ENCODE peak calls at places on chromosomes 11 and 22, in four cellular contexts. M is K562, X is GM12878, U is HepG2. R is an unnamed sample.

GRCh38 chr11:2482199-2482598 is 37.4 kb downstream of the KCNQ1 start:
- DNase-seq in M (no peak), X (no peak), U (no peak), R (no peak)

GRCh38 chr11:73401217-73401923 is 25.2 kb downstream of the RELT start:
- DNase-seq in M (no peak), X (no peak), U (no peak), R (no peak)

GRCh38 chr11:38990841-38991240 is 2392.8 kb upstream of the RAG2 start:
- DNase-seq in M (no peak), X (no peak), U (no peak), R (no peak)

GRCh38 chr11:6568191-6568918 is 35.1 kb downstream of the RRP8 start:
- DNase-seq in M (peak), X (no peak), U (no peak), R (peak)

GRCh38 chr11:130638624-130639023 is 190.2 kb downstream of the ADAMTS15 start:
- DNase-seq in M (no peak), X (no peak), U (no peak), R (no peak)

GRCh38 chr11:126544311-126545056 is 189.0 kb downstream of the ST3GAL4 start:
- DNase-seq in M (no peak), X (no peak), U (no peak), R (peak)

GRCh38 chr11:28461846-28462245 is 353.7 kb downstream of the METTL15 start:
- DNase-seq in M (no peak), X (no peak), U (peak), R (no peak)

GRCh38 chr11:42827845-42828244 is 484.0 kb upstream of the API5 start:
- DNase-seq in M (no peak), X (no peak), U (no peak), R (no peak)

GRCh38 chr11:11463397-11463796 is 110.3 kb upstream of the CSNK2A3 start:
- DNase-seq in M (no peak), X (no peak), U (no peak), R (no peak)

GRCh38 chr11:46357483-46357936 is 10.2 kb downstream of the DGKZ start:
- DNase-seq in M (no peak), X (no peak), U (no peak), R (no peak)

GRCh38 chr11:92948116-92948515 is 21.3 kb upstream of the MTNR1B start:
- DNase-seq in M (no peak), X (no peak), U (peak), R (no peak)

GRCh38 chr11:10303558-10304363 is 1.1 kb upstream of the ADM start:
- DNase-seq in M (peak), X (no peak), U (peak), R (peak)

GRCh38 chr11:74442601-74443000 is 24.7 kb downstream of the KCNE3 start:
- DNase-seq in M (no peak), X (no peak), U (no peak), R (no peak)

GRCh38 chr11:15195454-15196200 is 80.9 kb downstream of the INSC start:
- DNase-seq in M (no peak), X (no peak), U (peak), R (no peak)

GRCh38 chr22:40450651-40451050 is 80.3 kb downstream of the SGSM3 start:
- DNase-seq in M (no peak), X (no peak), U (no peak), R (no peak)

GRCh38 chr11:128146926-128147605 is 440.3 kb downstream of the ETS1 start:
- DNase-seq in M (no peak), X (no peak), U (no peak), R (no peak)

GRCh38 chr11:125621995-125622394 is 3.0 kb upstream of the CHEK1 start:
- DNase-seq in M (no peak), X (no peak), U (no peak), R (no peak)

GRCh38 chr22:19808873-19809478 is 45.7 kb downstream of the GNB1L start:
- DNase-seq in M (no peak), X (no peak), U (no peak), R (peak)

GRCh38 chr11:8202428-8203160 is 33.8 kb upstream of the RIC3 start:
- DNase-seq in M (no peak), X (no peak), U (no peak), R (no peak)

GRCh38 chr22:37559521-37559900 is 769 bp upstream of the CDC42EP1 start:
- DNase-seq in M (no peak), X (no peak), U (no peak), R (no peak)

GRCh38 chr22:31917227-31917921 is 27.0 kb upstream of the YWHAH start:
- DNase-seq in M (no peak), X (peak), U (no peak), R (no peak)

GRCh38 chr11:26820739-26821138 is 98.9 kb upstream of the SLC5A12 start:
- DNase-seq in M (no peak), X (no peak), U (no peak), R (no peak)

GRCh38 chr22:32920032-32920628 is 118.6 kb downstream of the TIMP3 start:
- DNase-seq in M (no peak), X (no peak), U (no peak), R (no peak)

GRCh38 chr11:130915556-130916237 is 582 bp downstream of the SNX19 start:
- DNase-seq in M (no peak), X (no peak), U (no peak), R (no peak)

GRCh38 chr22:39241632-39242388 is 3.0 kb downstream of the PDGFB start:
- DNase-seq in M (no peak), X (no peak), U (no peak), R (no peak)

GRCh38 chr22:47551438-47551788 is 789.0 kb downstream of the TBC1D22A start:
- DNase-seq in M (no peak), X (no peak), U (no peak), R (no peak)
- TF ChIP-seq NR2C2 in M (no peak), X (no peak), U (no peak), R (no peak)

GRCh38 chr11:20618083-20618482 is 18.7 kb downstream of the SLC6A5 start:
- DNase-seq in M (no peak), X (no peak), U (no peak), R (no peak)
- TF ChIP-seq ATF3 in M (no peak), X (no peak), U (no peak), R (no peak)

GRCh38 chr11:1217151-1217550 is 5.7 kb upstream of the MUC5B start:
- DNase-seq in M (no peak), X (no peak), U (no peak), R (no peak)
- TF ChIP-seq NR2C2 in M (no peak), X (no peak), U (no peak), R (no peak)

GRCh38 chr11:84212467-84213390 is 926.6 kb upstream of the CCDC90B start:
- DNase-seq in M (no peak), X (no peak), U (peak), R (no peak)

GRCh38 chr11:84218318-84218717 is 932.2 kb upstream of the CCDC90B start:
- DNase-seq in M (no peak), X (no peak), U (no peak), R (no peak)

GRCh38 chr11:84214557-84214956 is 928.4 kb upstream of the CCDC90B start:
- DNase-seq in M (no peak), X (no peak), U (no peak), R (no peak)

DNA sequence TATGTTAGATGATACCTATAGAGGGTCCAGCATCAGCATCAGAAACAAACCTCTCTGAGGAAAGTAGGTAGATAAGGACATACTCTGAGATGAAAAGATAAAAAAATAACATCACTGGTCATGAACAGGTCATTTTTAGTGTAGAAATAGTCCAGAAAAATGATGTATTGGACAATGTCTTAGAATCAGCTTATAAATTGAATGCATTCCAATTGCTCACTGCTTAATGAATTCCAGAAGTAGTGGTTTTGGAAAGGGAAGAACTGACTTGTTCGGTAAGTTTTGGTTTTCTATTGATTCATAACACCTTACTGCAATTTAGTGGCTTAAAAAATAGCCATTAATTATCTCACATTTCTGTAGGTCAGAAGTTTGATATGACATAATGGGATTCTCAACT is 929.5 kb upstream of the CCDC90B start:
- DNase-seq in M (no peak), X (no peak), U (no peak), R (no peak)
- TF ChIP-seq ATF3 in M (no peak), X (no peak), U (no peak), R (no peak)

DNA sequence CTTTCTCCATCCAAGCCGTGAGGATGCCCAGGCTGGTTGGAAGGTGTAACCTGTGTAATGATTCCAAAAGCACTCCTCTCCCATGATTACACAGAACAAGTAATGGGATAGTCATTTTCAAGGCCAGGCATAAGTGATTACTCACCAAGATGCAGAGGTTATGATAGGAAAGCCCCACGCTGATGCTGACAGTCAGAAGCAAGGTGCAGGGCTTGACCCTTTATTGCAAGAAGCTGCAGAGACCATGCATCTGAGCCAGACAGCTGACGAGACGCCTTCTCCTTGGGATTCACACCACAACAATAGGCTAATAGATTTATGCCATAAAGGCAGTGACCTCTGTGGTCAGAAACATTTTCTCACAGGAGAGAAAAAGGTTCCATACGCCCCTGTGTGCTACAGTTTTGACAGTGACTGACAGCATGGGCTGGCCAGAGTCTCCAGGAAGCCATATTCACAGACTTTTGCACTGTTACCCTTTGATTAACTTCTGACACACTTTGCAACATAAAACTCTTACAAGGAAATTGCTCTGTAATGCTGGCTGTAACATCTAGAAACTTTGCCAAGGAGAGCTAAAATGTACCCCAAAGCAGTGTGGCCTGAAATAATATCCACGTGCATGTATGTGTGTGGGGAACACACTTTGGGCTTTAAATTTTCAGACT is 1078.9 kb upstream of the TENM4 start:
- DNase-seq in M (no peak), X (no peak), U (no peak), R (no peak)
- TF ChIP-seq NR2C2 in M (no peak), X (no peak), U (no peak), R (no peak)

DNA sequence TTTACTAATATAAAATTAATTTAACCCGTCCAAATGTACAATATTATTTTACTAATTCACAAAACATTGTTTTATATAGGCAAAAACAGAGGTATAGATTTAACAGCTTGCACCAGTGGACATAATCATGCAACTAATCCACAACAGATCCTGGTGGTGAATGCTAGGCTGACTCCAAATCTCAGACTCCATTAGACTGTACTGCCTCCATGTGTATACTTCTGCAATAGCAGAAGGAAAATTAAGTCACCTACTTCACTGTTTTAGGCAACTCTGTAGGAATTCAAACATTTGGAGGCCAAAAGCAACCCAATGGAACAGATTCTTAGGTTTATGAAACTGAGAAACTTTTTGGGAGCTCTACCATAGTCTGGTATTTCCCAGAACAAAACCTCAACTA is 30.0 kb upstream of the RAB39A start:
- DNase-seq in M (peak), X (peak), U (peak), R (no peak)
- TF ChIP-seq ATF3 in M (no peak), X (no peak), U (no peak), R (no peak)

DNA sequence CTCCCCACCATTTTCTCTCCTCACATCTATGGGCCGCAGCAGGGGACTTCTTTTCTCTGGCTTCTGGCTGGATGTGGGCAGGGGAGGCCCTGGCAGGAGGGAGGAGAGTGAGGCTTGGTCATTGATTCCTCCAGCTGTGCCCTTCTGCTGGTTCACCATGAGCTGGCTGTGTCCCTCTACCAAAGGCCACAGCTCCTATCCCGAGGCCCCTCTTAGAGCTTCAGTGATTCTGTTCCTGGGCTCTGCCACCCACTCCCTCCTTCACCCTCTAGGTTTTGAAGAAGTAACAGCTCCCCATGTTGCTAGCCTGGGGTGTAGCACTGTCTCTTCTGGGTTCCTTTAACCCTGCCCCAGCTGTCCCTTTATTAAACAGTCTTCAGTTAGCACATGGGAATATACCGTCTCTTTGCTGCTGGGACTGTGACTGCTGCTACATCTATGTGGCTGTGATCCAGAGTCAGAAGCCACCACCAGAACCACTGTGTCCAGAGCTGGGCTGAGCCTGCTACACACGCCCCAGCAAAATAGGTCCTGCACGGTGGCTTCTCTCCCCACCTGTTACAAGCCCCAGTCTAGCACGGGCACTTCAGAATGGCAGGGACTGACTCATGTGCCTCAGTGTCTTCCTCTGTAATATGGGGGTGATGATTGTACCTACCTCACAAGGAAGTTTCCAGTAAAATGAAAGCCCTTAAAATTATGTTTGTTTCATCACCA is 578 bp upstream of the PARVG start:
- DNase-seq in M (no peak), X (no peak), U (no peak), R (no peak)
- TF ChIP-seq NR2C2 in M (no peak), X (no peak), U (no peak), R (no peak)

DNA sequence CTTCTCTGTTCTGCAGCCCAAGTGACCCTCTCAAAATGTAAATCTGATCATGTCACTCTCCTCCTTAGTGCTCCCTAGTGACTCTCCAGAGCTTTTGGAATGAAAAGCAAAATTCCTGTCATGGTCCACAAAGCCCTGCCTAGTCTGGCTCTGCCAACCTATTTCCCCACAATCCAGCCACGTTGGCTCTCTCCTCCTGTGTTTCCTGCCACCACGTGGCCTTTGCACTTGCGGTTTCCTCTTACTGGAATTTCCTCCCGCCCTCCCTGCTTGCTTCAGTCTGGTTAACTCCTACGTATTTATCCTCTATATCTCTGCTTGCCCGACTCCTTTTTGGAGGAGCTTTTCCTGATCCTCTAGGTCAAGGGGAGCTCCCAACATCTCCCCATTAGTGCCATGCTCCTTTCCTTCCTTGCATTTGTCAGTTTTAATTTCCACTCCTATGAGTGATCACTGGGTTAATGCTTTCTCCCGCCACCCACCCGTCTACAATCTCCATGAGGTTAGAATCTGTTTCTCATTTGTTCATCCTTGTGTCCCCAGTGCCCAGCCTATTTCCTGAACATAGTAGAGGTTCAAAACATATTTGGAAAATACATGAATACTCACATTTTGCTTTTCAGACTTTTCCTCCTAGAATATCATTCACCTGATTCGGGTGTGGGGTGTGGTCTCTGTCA is 11.5 kb downstream of the NNMT start:
- DNase-seq in M (peak), X (no peak), U (peak), R (no peak)
- TF ChIP-seq ATF3 in M (no peak), X (no peak), U (no peak), R (no peak)

R was measured in WTC11.